ENCODE peak calls at places on chromosome 21, in nine cellular contexts. A is AG09319, E is lower leg skin, V is fibroblast of pulmonary artery, C is Panc1, X is mammary epithelial cell, Y is cardiac fibroblast, N is AG09309, H is NB4. T is an unnamed sample.

GRCh38 chr21:34973685-34974084 is 75.4 kb downstream of the RUNX1 start:
- DNase-seq in C (no peak), H (no peak), V (no peak), A (no peak), X (no peak), E (no peak), Y (no peak), N (no peak), T (no peak)

GRCh38 chr21:45607021-45607921 is 36.3 kb upstream of the PCBP3 start:
- DNase-seq in V (peak), Y (peak), A (no peak), N (no peak), H (no peak), C (no peak), X (no peak), E (no peak), T (peak)

GRCh38 chr21:34817821-34818662 is 149.2 kb downstream of the CLIC6 start:
- DNase-seq in N (no peak), A (no peak), E (no peak), V (no peak), X (no peak), Y (no peak), C (no peak), H (no peak), T (no peak)

GRCh38 chr21:30839304-30839703 is 9.7 kb upstream of the KRTAP7-1 start:
- DNase-seq in X (peak), N (no peak), A (no peak), H (peak), V (peak), Y (no peak), E (no peak), C (no peak), T (peak)

GRCh38 chr21:46097826-46098286 is at the start of gene COL6A2:
- DNase-seq in A (no peak), E (peak), Y (peak), N (no peak), X (no peak), V (peak), H (no peak), C (no peak), T (peak)

GRCh38 chr21:38327984-38328383 is 71.2 kb downstream of the KCNJ15 start:
- DNase-seq in V (no peak), H (no peak), C (no peak), E (no peak), Y (no peak), A (no peak), N (no peak), X (no peak), T (no peak)

GRCh38 chr21:44763050-44763378 is 38.6 kb downstream of the UBE2G2 start:
- DNase-seq in H (no peak), N (no peak), X (no peak), V (no peak), C (no peak), Y (no peak), E (no peak), A (no peak), T (no peak)

GRCh38 chr21:39681845-39682244 is 63.1 kb upstream of the IGSF5 start:
- DNase-seq in X (peak), N (peak), Y (no peak), V (peak), A (peak), E (no peak), C (no peak), H (no peak), T (peak)

GRCh38 chr21:34771512-34772028 is 102.8 kb downstream of the CLIC6 start:
- DNase-seq in E (no peak), C (peak), H (peak), N (peak), Y (peak), V (peak), X (peak), A (no peak), T (peak)

GRCh38 chr21:16588433-16588860 is 858.7 kb downstream of the USP25 start:
- DNase-seq in A (peak), C (peak), H (no peak), V (peak), E (peak), X (peak), N (peak), Y (peak), T (peak)

GRCh38 chr21:39114871-39115658 is 68.2 kb downstream of the PSMG1 start:
- DNase-seq in Y (peak), N (no peak), H (no peak), A (no peak), V (peak), E (no peak), X (peak), C (no peak), T (peak)

GRCh38 chr21:45105906-45106485 is 31.6 kb downstream of the ADARB1 start:
- DNase-seq in X (no peak), C (no peak), V (no peak), H (no peak), N (no peak), E (no peak), Y (peak), A (no peak), T (no peak)

GRCh38 chr21:31243611-31244010 is 100.5 kb downstream of the TIAM1 start:
- DNase-seq in X (no peak), V (no peak), A (no peak), N (no peak), Y (no peak), H (no peak), C (no peak), E (no peak), T (no peak)

GRCh38 chr21:14120091-14120734 is 90.5 kb downstream of the LIPI start:
- DNase-seq in Y (no peak), A (no peak), N (no peak), X (no peak), E (no peak), C (peak), V (peak), H (peak), T (no peak)
- TF ChIP-seq CTCF in Y (peak), A (peak), N (peak), X (no peak), E (no peak), C (peak), V (peak), H (peak), T (peak)

GRCh38 chr21:26522704-26523103 is 50.4 kb downstream of the CYYR1 start:
- DNase-seq in V (no peak), H (no peak), E (no peak), A (no peak), N (no peak), C (no peak), X (no peak), Y (no peak), T (no peak)
- TF ChIP-seq CTCF in V (no peak), H (no peak), E (no peak), A (no peak), N (no peak), C (no peak), X (no peak), Y (no peak), T (no peak)

DNA sequence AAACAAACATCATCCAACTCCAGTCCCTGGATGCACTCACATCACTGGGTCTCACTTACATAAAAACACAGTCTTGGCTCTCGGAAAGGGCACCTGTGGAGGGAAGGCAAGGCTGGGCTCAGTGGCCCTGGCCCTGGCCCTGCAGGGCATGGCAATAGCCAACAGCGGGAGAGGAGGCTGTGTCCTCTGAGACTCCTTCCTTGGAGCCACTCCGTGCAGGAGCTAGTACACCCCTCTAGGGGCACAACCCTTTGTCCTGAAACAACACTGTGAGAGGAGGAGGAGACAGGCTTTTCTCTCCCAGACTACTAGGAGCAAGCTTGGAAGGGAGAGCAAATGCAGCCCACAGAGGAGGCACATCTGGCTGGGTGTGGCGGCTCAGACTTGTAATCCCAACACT is 28.0 kb downstream of the URB1 start:
- DNase-seq in A (no peak), V (no peak), E (no peak), N (no peak), X (no peak), Y (no peak), H (no peak), C (no peak), T (no peak)
- TF ChIP-seq CTCF in A (no peak), V (no peak), E (no peak), N (no peak), X (no peak), Y (no peak), H (no peak), C (no peak), T (no peak)

GRCh38 chr21:36147891-36148290 is 8.7 kb upstream of the DOP1B start:
- DNase-seq in E (no peak), V (no peak), N (no peak), C (no peak), X (no peak), A (no peak), H (no peak), Y (no peak), T (no peak)

GRCh38 chr21:36148886-36149285 is 7.7 kb upstream of the DOP1B start:
- DNase-seq in N (no peak), A (no peak), C (no peak), X (no peak), V (no peak), Y (no peak), E (no peak), H (no peak), T (no peak)

GRCh38 chr21:36150192-36150711 is 6.4 kb upstream of the DOP1B start:
- DNase-seq in N (no peak), C (no peak), V (peak), E (no peak), H (peak), X (no peak), A (no peak), Y (peak), T (no peak)

GRCh38 chr21:36145259-36145658 is 10.4 kb downstream of the CBR3 start:
- DNase-seq in E (no peak), C (no peak), A (no peak), X (no peak), H (no peak), N (no peak), V (no peak), Y (no peak), T (no peak)

GRCh38 chr21:36149788-36150187 is 6.8 kb upstream of the DOP1B start:
- DNase-seq in X (no peak), Y (no peak), C (no peak), E (no peak), N (no peak), V (no peak), H (no peak), A (no peak), T (no peak)
- TF ChIP-seq CTCF in X (no peak), Y (no peak), C (no peak), E (no peak), N (no peak), V (no peak), H (no peak), A (no peak), T (no peak)

GRCh38 chr21:29625990-29626389 is 313.8 kb downstream of the GRIK1 start:
- DNase-seq in N (no peak), X (no peak), C (no peak), A (no peak), E (no peak), H (no peak), V (no peak), Y (no peak), T (no peak)
- TF ChIP-seq CTCF in N (no peak), X (no peak), C (no peak), A (no peak), E (no peak), H (no peak), V (no peak), Y (no peak), T (no peak)